ENCODE peak calls at places on chromosomes 12 and 14, in four cellular contexts. One of them, this sample, is unnamed.

GRCh38 chr14:99757331-99758070 is 35.7 kb upstream of the EML1 start:
- DNase-seq in A673: peak
- DNase-seq in GM10248: no peak
- DNase-seq in AG10803: peak
- DNase-seq in this sample: no peak

GRCh38 chr12:29562167-29562776 is 64.8 kb upstream of the OVCH1 start:
- DNase-seq in GM10248: no peak
- DNase-seq in A673: no peak
- DNase-seq in AG10803: no peak
- DNase-seq in this sample: no peak

GRCh38 chr14:104424406-104425072 is 155.0 kb upstream of the C14orf180 start:
- DNase-seq in GM10248: peak
- DNase-seq in AG10803: no peak
- DNase-seq in A673: peak
- DNase-seq in this sample: no peak

GRCh38 chr12:47549258-47549657 is 156.6 kb downstream of the RPAP3 start:
- DNase-seq in AG10803: no peak
- DNase-seq in A673: no peak
- DNase-seq in GM10248: no peak
- DNase-seq in this sample: no peak

GRCh38 chr14:68583527-68584275 is 209.2 kb downstream of the ZFP36L1 start:
- DNase-seq in AG10803: no peak
- DNase-seq in GM10248: no peak
- DNase-seq in A673: no peak
- DNase-seq in this sample: no peak

GRCh38 chr12:27343255-27344000 is 10.8 kb downstream of the BMAL2 start:
- DNase-seq in GM10248: no peak
- DNase-seq in AG10803: peak
- DNase-seq in A673: no peak
- DNase-seq in this sample: no peak

GRCh38 chr14:56273949-56274348 is 155.7 kb downstream of the PELI2 start:
- DNase-seq in AG10803: peak
- DNase-seq in A673: no peak
- DNase-seq in GM10248: no peak
- DNase-seq in this sample: no peak

GRCh38 chr12:129064201-129064881 is 211.1 kb downstream of the GLT1D1 start:
- DNase-seq in GM10248: no peak
- DNase-seq in A673: no peak
- DNase-seq in AG10803: no peak
- DNase-seq in this sample: no peak

GRCh38 chr12:97211421-97211820 is 251.2 kb upstream of the RMST start:
- DNase-seq in AG10803: no peak
- DNase-seq in GM10248: no peak
- DNase-seq in A673: no peak
- DNase-seq in this sample: no peak

GRCh38 chr12:1131811-1132224 is 140.8 kb downstream of the ERC1 start:
- DNase-seq in AG10803: no peak
- DNase-seq in A673: no peak
- DNase-seq in GM10248: no peak
- DNase-seq in this sample: no peak

GRCh38 chr14:48890333-48890732 is 695.8 kb downstream of the RPS29 start:
- DNase-seq in A673: peak
- DNase-seq in AG10803: no peak
- DNase-seq in GM10248: no peak
- DNase-seq in this sample: no peak

GRCh38 chr12:109385339-109386078 is 37.8 kb downstream of the MYO1H start:
- DNase-seq in A673: peak
- DNase-seq in AG10803: peak
- DNase-seq in GM10248: peak
- DNase-seq in this sample: no peak

GRCh38 chr12:64608901-64609542 is 1.3 kb upstream of the RASSF3 start:
- DNase-seq in A673: peak
- DNase-seq in GM10248: peak
- DNase-seq in AG10803: peak
- DNase-seq in this sample: no peak

GRCh38 chr12:52184813-52185212 is 7.0 kb downstream of the KRT80 start:
- DNase-seq in A673: no peak
- DNase-seq in GM10248: no peak
- DNase-seq in AG10803: no peak
- DNase-seq in this sample: no peak

GRCh38 chr12:68733661-68734071 is 12.3 kb upstream of the SLC35E3 start:
- DNase-seq in A673: no peak
- DNase-seq in AG10803: peak
- DNase-seq in GM10248: no peak
- DNase-seq in this sample: no peak

GRCh38 chr12:131606218-131606899 is 104.5 kb upstream of the SFSWAP start:
- DNase-seq in GM10248: no peak
- DNase-seq in AG10803: no peak
- DNase-seq in A673: no peak
- DNase-seq in this sample: no peak

GRCh38 chr14:90970167-90970600 is 90.3 kb downstream of the RPS6KA5 start:
- DNase-seq in AG10803: no peak
- DNase-seq in GM10248: no peak
- DNase-seq in A673: no peak
- DNase-seq in this sample: no peak

GRCh38 chr14:68612049-68612448 is 180.8 kb downstream of the ZFP36L1 start:
- DNase-seq in GM10248: no peak
- DNase-seq in AG10803: peak
- DNase-seq in A673: no peak
- DNase-seq in this sample: no peak

GRCh38 chr12:53122961-53123468 is 19.7 kb downstream of the SOAT2 start:
- DNase-seq in GM10248: peak
- DNase-seq in A673: peak
- DNase-seq in AG10803: peak
- DNase-seq in this sample: no peak

GRCh38 chr12:121806556-121807308 is 2.9 kb downstream of the SETD1B start:
- DNase-seq in A673: no peak
- DNase-seq in AG10803: no peak
- DNase-seq in GM10248: no peak
- DNase-seq in this sample: no peak

GRCh38 chr14:54565236-54566151 is 1.4 kb upstream of the SAMD4A start:
- DNase-seq in AG10803: peak
- DNase-seq in GM10248: peak
- DNase-seq in A673: peak
- DNase-seq in this sample: peak
- TF ChIP-seq CTCF in AG10803: peak
- TF ChIP-seq CTCF in GM10248: peak
- TF ChIP-seq CTCF in A673: no peak
- TF ChIP-seq CTCF in this sample: peak

GRCh38 chr14:77278461-77279230 is 7.6 kb upstream of the NGB start:
- DNase-seq in AG10803: no peak
- DNase-seq in GM10248: no peak
- DNase-seq in A673: no peak
- DNase-seq in this sample: no peak
- TF ChIP-seq CTCF in AG10803: no peak
- TF ChIP-seq CTCF in GM10248: no peak
- TF ChIP-seq CTCF in A673: no peak
- TF ChIP-seq CTCF in this sample: no peak

DNA sequence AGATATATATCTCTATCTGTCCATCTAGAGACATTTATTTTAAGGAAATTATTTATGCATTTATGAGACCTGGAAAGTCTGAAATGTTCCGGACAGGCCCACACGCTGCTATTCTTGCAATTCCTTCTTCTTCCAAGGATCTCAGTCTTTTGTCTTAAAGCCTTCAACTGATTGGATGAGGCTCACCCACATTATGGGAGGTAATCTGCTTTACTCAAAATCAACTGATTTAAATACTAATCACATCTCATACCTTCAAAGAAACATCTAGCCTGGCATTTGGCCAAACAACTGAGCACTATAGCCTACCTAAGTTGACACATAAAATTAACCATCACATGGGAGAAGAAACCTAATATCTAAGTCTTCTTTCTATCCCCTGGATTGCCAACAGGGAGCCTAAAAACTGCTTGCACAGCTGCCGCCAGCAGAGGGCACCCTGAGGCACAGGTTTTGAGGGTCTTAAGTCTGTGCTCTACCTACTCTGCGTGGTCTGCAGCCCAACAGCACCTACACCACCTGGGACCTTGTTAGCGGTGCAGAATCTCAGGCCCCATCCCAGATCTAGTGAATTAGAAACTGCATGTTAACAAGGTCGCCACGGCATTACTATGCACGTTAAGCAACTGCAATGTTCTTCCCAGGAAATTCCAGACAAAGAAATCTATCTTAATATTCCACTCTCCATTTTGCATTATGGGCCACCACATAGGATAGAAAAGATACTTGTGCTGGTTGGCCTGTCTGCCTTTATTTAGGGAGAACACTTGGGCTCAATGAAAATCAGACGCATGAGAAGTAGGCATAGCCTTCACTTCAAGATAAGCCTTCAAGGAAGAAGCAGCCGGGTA is 249.7 kb downstream of the FOXG1 start:
- DNase-seq in A673: peak
- DNase-seq in AG10803: peak
- DNase-seq in GM10248: no peak
- DNase-seq in this sample: no peak
- TF ChIP-seq CTCF in A673: peak
- TF ChIP-seq CTCF in AG10803: peak
- TF ChIP-seq CTCF in GM10248: peak
- TF ChIP-seq CTCF in this sample: peak

DNA sequence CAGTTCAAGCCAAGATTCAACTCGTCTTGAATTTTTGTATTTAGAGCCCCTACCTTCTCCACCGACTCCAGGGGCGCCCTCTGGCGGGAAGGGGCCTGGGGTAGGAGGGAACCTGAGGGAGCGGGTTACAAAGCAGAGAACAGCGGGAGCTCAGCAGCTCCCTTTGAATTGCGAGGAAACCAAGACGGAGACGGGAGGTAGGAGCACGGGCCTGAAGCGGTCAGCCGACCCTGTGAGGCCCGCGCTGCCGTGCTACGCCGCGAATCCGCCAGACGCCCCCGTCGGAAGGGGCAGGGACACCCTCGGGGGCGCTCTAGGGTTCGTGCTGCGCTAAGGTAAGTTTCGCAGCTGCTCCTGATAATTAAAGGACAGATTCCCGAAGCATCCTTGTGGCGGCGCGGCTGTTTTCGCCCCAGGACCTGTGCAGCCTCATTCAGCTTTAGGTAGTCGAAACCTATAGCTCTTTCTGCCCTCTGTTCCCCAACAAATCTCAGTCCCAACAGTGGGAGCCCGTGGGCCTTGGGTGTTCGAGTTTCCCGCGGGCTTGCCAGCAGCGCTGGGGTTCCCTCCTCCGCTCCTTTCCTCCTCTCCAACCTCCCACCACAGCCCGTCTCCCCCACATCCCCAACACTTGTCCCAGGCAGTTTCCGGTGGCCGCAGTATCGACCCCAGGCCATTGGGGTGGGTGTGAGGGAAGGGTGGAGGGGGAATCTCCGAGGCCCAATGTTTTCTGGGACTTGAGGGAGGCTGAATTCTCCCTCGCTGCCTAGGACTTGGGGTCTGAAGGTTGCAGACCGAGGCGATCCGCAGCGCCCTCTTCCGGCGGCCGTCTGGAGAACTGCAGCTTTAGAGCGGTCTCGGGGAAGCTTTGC is 5.1 kb upstream of the NKX2-1 start:
- DNase-seq in AG10803: no peak
- DNase-seq in A673: peak
- DNase-seq in GM10248: peak
- DNase-seq in this sample: no peak
- TF ChIP-seq CTCF in AG10803: peak
- TF ChIP-seq CTCF in A673: peak
- TF ChIP-seq CTCF in GM10248: no peak
- TF ChIP-seq CTCF in this sample: peak

This sample was measured in GM12864.